ENCODE peak calls at places on chromosomes 16 and 17, in five cellular contexts. G is HFFc6, V is pancreas, Z is HCT116, S is IMR-90. L is an unnamed sample.

GRCh38 chr17:77382356-77382911 is 241.7 kb downstream of the SEC14L1 start:
- DNase-seq in S (no peak), V (peak), G (no peak), Z (no peak), L (no peak)

GRCh38 chr16:80807916-80808315 is 3.5 kb upstream of the CDYL2 start:
- DNase-seq in S (no peak), V (no peak), Z (no peak), G (no peak), L (no peak)

GRCh38 chr16:9012848-9013507 is 49.3 kb upstream of the USP7 start:
- DNase-seq in G (no peak), V (peak), S (no peak), Z (no peak), L (no peak)

GRCh38 chr17:57113656-57114055 is 28.6 kb downstream of the AKAP1 start:
- DNase-seq in S (no peak), V (no peak), Z (no peak), G (no peak), L (no peak)

GRCh38 chr17:79951361-79952264 is 84.1 kb downstream of the TBC1D16 start:
- DNase-seq in V (peak), Z (no peak), G (peak), S (peak), L (no peak)

GRCh38 chr17:42340691-42341127 is 47.5 kb downstream of the STAT3 start:
- DNase-seq in V (no peak), Z (no peak), S (no peak), G (no peak), L (no peak)

GRCh38 chr16:30024451-30024850 is 1.5 kb downstream of the C16orf92 start:
- DNase-seq in S (no peak), Z (no peak), G (no peak), V (no peak), L (no peak)

GRCh38 chr16:68093816-68094613 is 8.8 kb downstream of the NFATC3 start:
- DNase-seq in G (peak), Z (no peak), S (peak), V (no peak), L (peak)

GRCh38 chr16:87198881-87199280 is 118.3 kb downstream of the C16orf95 start:
- DNase-seq in S (no peak), V (no peak), G (no peak), Z (no peak), L (no peak)

GRCh38 chr17:83176272-83176955 is 97.0 kb downstream of the METRNL start:
- DNase-seq in V (no peak), G (no peak), S (no peak), Z (no peak), L (no peak)

GRCh38 chr17:83160443-83161297 is 81.3 kb downstream of the METRNL start:
- DNase-seq in S (no peak), Z (no peak), G (no peak), V (no peak), L (no peak)

GRCh38 chr16:11095935-11096334 is 151.6 kb downstream of the CLEC16A start:
- DNase-seq in Z (no peak), G (no peak), V (no peak), S (no peak), L (no peak)

GRCh38 chr17:32319548-32319905 is 22.4 kb downstream of the C17orf75 start:
- DNase-seq in V (peak), S (peak), G (peak), Z (peak), L (peak)

GRCh38 chr17:15436399-15437369 is 30.7 kb downstream of the CDRT4 start:
- DNase-seq in Z (peak), S (peak), G (no peak), V (no peak), L (peak)

GRCh38 chr17:45722161-45722560 is 62.0 kb upstream of the CRHR1 start:
- DNase-seq in G (peak), Z (peak), S (peak), V (no peak), L (peak)
- TF ChIP-seq CTCF in G (peak), Z (peak), S (peak), V (no peak), L (peak)

GRCh38 chr17:8835631-8836364 is 31.7 kb downstream of the PIK3R6 start:
- DNase-seq in Z (no peak), V (no peak), G (no peak), S (no peak), L (no peak)

GRCh38 chr17:8831234-8831849 is 32.2 kb upstream of the MFSD6L start:
- DNase-seq in V (no peak), Z (no peak), G (no peak), S (no peak), L (no peak)

GRCh38 chr17:8830141-8830540 is 31.0 kb upstream of the MFSD6L start:
- DNase-seq in V (no peak), S (no peak), G (no peak), Z (no peak), L (no peak)

GRCh38 chr17:8835106-8835505 is 32.4 kb downstream of the PIK3R6 start:
- DNase-seq in G (no peak), S (no peak), Z (no peak), V (no peak), L (no peak)

GRCh38 chr17:8832711-8833352 is 33.7 kb upstream of the MFSD6L start:
- DNase-seq in G (no peak), V (peak), Z (peak), S (no peak), L (no peak)
- TF ChIP-seq CTCF in G (peak), V (peak), Z (peak), S (no peak), L (peak)

GRCh38 chr17:73838815-73839214 is 194.6 kb upstream of the SDK2 start:
- DNase-seq in Z (no peak), V (no peak), S (no peak), G (no peak), L (no peak)

GRCh38 chr17:73835605-73836004 is 191.4 kb upstream of the SDK2 start:
- DNase-seq in G (no peak), V (no peak), Z (no peak), S (no peak), L (no peak)

GRCh38 chr17:73840829-73841228 is 196.6 kb upstream of the SDK2 start:
- DNase-seq in V (no peak), G (no peak), S (no peak), Z (no peak), L (no peak)

GRCh38 chr17:73841431-73842060 is 197.3 kb upstream of the SDK2 start:
- DNase-seq in G (no peak), V (no peak), S (no peak), Z (no peak), L (peak)
- TF ChIP-seq CTCF in G (no peak), V (no peak), S (no peak), Z (peak), L (peak)

GRCh38 chr17:44952946-44953475 is 5.4 kb upstream of the KIF18B start:
- DNase-seq in Z (no peak), G (no peak), S (no peak), V (no peak), L (no peak)
- TF ChIP-seq CTCF in Z (no peak), G (no peak), S (no peak), V (no peak), L (no peak)

GRCh38 chr17:74373838-74374606 is 6.7 kb downstream of the GPR142 start:
- DNase-seq in S (no peak), V (no peak), G (no peak), Z (no peak), L (no peak)
- TF ChIP-seq CTCF in S (no peak), V (no peak), G (no peak), Z (no peak), L (no peak)